ENCODE peak calls at places on chromosome 21, in five cellular contexts. One of them, this sample, is unnamed. For H3K36me3, the result is how much of the 10 kb centered on the place peaks cover.

GRCh38 chr21:28111151-28111619 is 881.5 kb downstream of the LTN1 start:
- DNase-seq in brain microvascular endothelial cell: peak
- DNase-seq in transverse colon: peak
- DNase-seq in IMR-90: peak
- DNase-seq in fibroblast of lung: peak
- DNase-seq in this sample: no peak

GRCh38 chr21:28298251-28298672 is 694.4 kb downstream of the LTN1 start:
- DNase-seq in brain microvascular endothelial cell: no peak
- DNase-seq in IMR-90: peak
- DNase-seq in fibroblast of lung: no peak
- DNase-seq in transverse colon: no peak
- DNase-seq in this sample: no peak

GRCh38 chr21:29423051-29423450 is 124.3 kb downstream of the BACH1 start:
- DNase-seq in transverse colon: no peak
- DNase-seq in IMR-90: no peak
- DNase-seq in fibroblast of lung: no peak
- DNase-seq in brain microvascular endothelial cell: no peak
- DNase-seq in this sample: no peak

GRCh38 chr21:32772281-32773047 is 909 bp upstream of the PAXBP1 start:
- DNase-seq in transverse colon: peak
- DNase-seq in fibroblast of lung: no peak
- DNase-seq in IMR-90: peak
- DNase-seq in brain microvascular endothelial cell: no peak
- DNase-seq in this sample: no peak

GRCh38 chr21:44199448-44199847 is 41.3 kb downstream of the ICOSLG start:
- DNase-seq in fibroblast of lung: no peak
- DNase-seq in transverse colon: peak
- DNase-seq in IMR-90: no peak
- DNase-seq in brain microvascular endothelial cell: no peak
- DNase-seq in this sample: peak

GRCh38 chr21:28337319-28337718 is 655.4 kb downstream of the LTN1 start:
- DNase-seq in transverse colon: no peak
- DNase-seq in IMR-90: peak
- DNase-seq in brain microvascular endothelial cell: no peak
- DNase-seq in fibroblast of lung: peak
- DNase-seq in this sample: no peak

GRCh38 chr21:23131177-23131576 is 2133.0 kb downstream of the NCAM2 start:
- DNase-seq in IMR-90: no peak
- DNase-seq in transverse colon: no peak
- DNase-seq in brain microvascular endothelial cell: no peak
- DNase-seq in fibroblast of lung: no peak
- DNase-seq in this sample: no peak

GRCh38 chr21:28521932-28522826 is 470.5 kb downstream of the LTN1 start:
- DNase-seq in transverse colon: no peak
- DNase-seq in fibroblast of lung: peak
- DNase-seq in IMR-90: peak
- DNase-seq in brain microvascular endothelial cell: peak
- DNase-seq in this sample: no peak

GRCh38 chr21:38628426-38628825 is 130.1 kb upstream of the ERG start:
- DNase-seq in fibroblast of lung: no peak
- DNase-seq in brain microvascular endothelial cell: no peak
- DNase-seq in transverse colon: no peak
- DNase-seq in IMR-90: no peak
- DNase-seq in this sample: peak

GRCh38 chr21:32186843-32187242 is 92.0 kb downstream of the MIS18A start:
- DNase-seq in IMR-90: no peak
- DNase-seq in transverse colon: no peak
- DNase-seq in fibroblast of lung: no peak
- DNase-seq in brain microvascular endothelial cell: no peak
- DNase-seq in this sample: no peak

GRCh38 chr21:29221259-29221744 is 77.4 kb upstream of the BACH1 start:
- DNase-seq in brain microvascular endothelial cell: peak
- DNase-seq in fibroblast of lung: peak
- DNase-seq in IMR-90: peak
- DNase-seq in transverse colon: no peak
- DNase-seq in this sample: no peak

DNA sequence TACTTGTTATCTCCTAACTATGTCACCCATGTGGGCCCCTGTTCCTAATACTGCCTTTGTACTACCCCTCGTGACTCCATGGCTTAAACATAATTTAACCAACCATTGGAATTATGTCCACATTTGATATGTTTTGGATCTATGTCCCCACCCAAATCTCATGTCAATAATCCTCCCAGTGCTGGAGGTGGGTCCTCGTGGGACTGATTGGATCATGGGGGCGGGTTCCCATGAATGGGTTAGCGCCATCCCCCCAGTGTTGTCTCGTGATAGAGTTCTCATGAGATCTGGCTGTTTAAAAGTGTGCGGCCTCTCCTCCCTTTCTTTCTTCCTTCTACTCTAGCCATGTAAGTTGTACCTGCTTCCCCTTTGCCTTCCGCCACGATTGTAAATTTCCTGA is 9.8 kb downstream of the CBR1 start:
- DNase-seq in transverse colon: no peak
- DNase-seq in IMR-90: no peak
- DNase-seq in fibroblast of lung: no peak
- DNase-seq in brain microvascular endothelial cell: no peak
- DNase-seq in this sample: no peak
- H3K4me3 ChIP-seq in transverse colon: no peak
- H3K4me3 ChIP-seq in IMR-90: no peak
- H3K4me3 ChIP-seq in fibroblast of lung: no peak
- H3K4me3 ChIP-seq in brain microvascular endothelial cell: no peak
- H3K4me3 ChIP-seq in this sample: no peak

GRCh38 chr21:19237603-19238002 is 834.0 kb upstream of the TMPRSS15 start:
- DNase-seq in brain microvascular endothelial cell: no peak
- DNase-seq in fibroblast of lung: no peak
- DNase-seq in IMR-90: no peak
- DNase-seq in transverse colon: no peak
- DNase-seq in this sample: no peak
- H3K36me3 ChIP-seq in brain microvascular endothelial cell: under half
- H3K36me3 ChIP-seq in fibroblast of lung: under half
- H3K36me3 ChIP-seq in IMR-90: under half
- H3K36me3 ChIP-seq in transverse colon: under half
- H3K36me3 ChIP-seq in this sample: under half

DNA sequence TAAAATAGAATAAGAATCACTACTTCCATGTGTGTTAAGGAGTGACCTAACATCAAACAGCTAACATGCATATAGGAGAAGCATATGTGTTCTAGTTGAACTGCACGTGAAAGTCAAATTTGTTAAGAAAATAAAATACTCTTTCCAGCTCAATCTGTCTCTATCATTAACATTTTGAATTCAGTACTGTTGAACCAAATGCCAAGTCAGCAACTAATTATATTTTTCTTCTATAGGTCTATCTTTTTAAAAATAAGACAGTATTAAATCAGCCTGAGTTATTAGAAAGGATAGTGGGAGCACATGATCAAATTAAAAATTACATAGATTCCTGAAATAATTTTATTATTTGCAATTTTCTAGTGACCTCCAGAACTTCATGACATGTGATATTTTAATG is 141.8 kb downstream of the NRIP1 start:
- DNase-seq in brain microvascular endothelial cell: no peak
- DNase-seq in IMR-90: no peak
- DNase-seq in transverse colon: no peak
- DNase-seq in fibroblast of lung: no peak
- DNase-seq in this sample: no peak
- H3K4me3 ChIP-seq in brain microvascular endothelial cell: no peak
- H3K4me3 ChIP-seq in IMR-90: no peak
- H3K4me3 ChIP-seq in transverse colon: no peak
- H3K4me3 ChIP-seq in fibroblast of lung: no peak
- H3K4me3 ChIP-seq in this sample: no peak

GRCh38 chr21:46254208-46254975 is 25.8 kb upstream of the LSS start:
- DNase-seq in transverse colon: no peak
- DNase-seq in IMR-90: no peak
- DNase-seq in brain microvascular endothelial cell: no peak
- DNase-seq in fibroblast of lung: no peak
- DNase-seq in this sample: no peak
- H3K36me3 ChIP-seq in transverse colon: under half
- H3K36me3 ChIP-seq in IMR-90: half or more
- H3K36me3 ChIP-seq in brain microvascular endothelial cell: half or more
- H3K36me3 ChIP-seq in fibroblast of lung: under half
- H3K36me3 ChIP-seq in this sample: half or more

GRCh38 chr21:36408568-36408967 is 23.4 kb downstream of the CHAF1B start:
- DNase-seq in fibroblast of lung: no peak
- DNase-seq in IMR-90: no peak
- DNase-seq in brain microvascular endothelial cell: no peak
- DNase-seq in transverse colon: no peak
- DNase-seq in this sample: no peak
- H3K4me3 ChIP-seq in fibroblast of lung: no peak
- H3K4me3 ChIP-seq in IMR-90: no peak
- H3K4me3 ChIP-seq in brain microvascular endothelial cell: no peak
- H3K4me3 ChIP-seq in transverse colon: no peak
- H3K4me3 ChIP-seq in this sample: no peak

GRCh38 chr21:37182222-37182621 is 84.9 kb downstream of the VPS26C start:
- DNase-seq in transverse colon: no peak
- DNase-seq in brain microvascular endothelial cell: no peak
- DNase-seq in IMR-90: no peak
- DNase-seq in fibroblast of lung: no peak
- DNase-seq in this sample: no peak
- H3K36me3 ChIP-seq in transverse colon: under half
- H3K36me3 ChIP-seq in brain microvascular endothelial cell: half or more
- H3K36me3 ChIP-seq in IMR-90: under half
- H3K36me3 ChIP-seq in fibroblast of lung: under half
- H3K36me3 ChIP-seq in this sample: under half